ENCODE peak calls at places on chromosome 9, in eight cellular contexts. D is left lung, T is heart left ventricle, W is IMR-90, R is GM06990, H is GM12864, M is left ventricle myocardium inferior, E is fibroblast of lung. O is an unnamed sample.
A peak's percentile ranks its signal among the peaks of the same experiment; 100 is the strongest.

GRCh38 chr9:13759624-13760023 is 480.1 kb upstream of the MPDZ start:
- DNase-seq in D (no peak), T (no peak), W (no peak), R (no peak), H (no peak), M (no peak), E (no peak), O (no peak)

GRCh38 chr9:88197016-88197415 is 58.7 kb upstream of the SPATA31C2 start:
- DNase-seq in D (no peak), T (no peak), W (peak; percentile 75), R (no peak), H (no peak), M (no peak), E (peak; percentile 84), O (no peak)

GRCh38 chr9:86624616-86625015 is 270.4 kb upstream of the TUT7 start:
- DNase-seq in D (no peak), T (no peak), W (no peak), R (no peak), H (no peak), M (no peak), E (no peak), O (no peak)

GRCh38 chr9:5113523-5113922 is 71.9 kb downstream of the INSL6 start:
- DNase-seq in D (peak; percentile 54), T (peak; percentile 10), W (no peak), R (peak; percentile 9), H (no peak), M (no peak), E (no peak), O (peak; percentile 10)

GRCh38 chr9:108525214-108525613 is 330.6 kb downstream of the ACTL7B start:
- DNase-seq in D (no peak), T (no peak), W (no peak), R (no peak), H (no peak), M (no peak), E (no peak), O (no peak)

GRCh38 chr9:27117489-27118135 is 8.6 kb downstream of the TEK start:
- DNase-seq in D (no peak), T (peak; percentile 84), W (no peak), R (no peak), H (no peak), M (peak; percentile 81), E (peak; percentile 70), O (no peak)

GRCh38 chr9:2047144-2047671 is 32.1 kb downstream of the SMARCA2 start:
- DNase-seq in D (peak; percentile 61), T (no peak), W (no peak), R (no peak), H (no peak), M (no peak), E (no peak), O (no peak)

GRCh38 chr9:112570731-112571167 is 84.1 kb downstream of the KIAA1958 start:
- DNase-seq in D (no peak), T (no peak), W (no peak), R (no peak), H (no peak), M (no peak), E (no peak), O (no peak)

GRCh38 chr9:117492476-117492875 is 77.6 kb upstream of the ASTN2 start:
- DNase-seq in D (no peak), T (no peak), W (no peak), R (no peak), H (no peak), M (no peak), E (no peak), O (no peak)

GRCh38 chr9:120603010-120603409 is 23.0 kb upstream of the CDK5RAP2 start:
- DNase-seq in D (no peak), T (no peak), W (no peak), R (no peak), H (no peak), M (no peak), E (no peak), O (no peak)

GRCh38 chr9:105908069-105908468 is 213.7 kb downstream of the TMEM38B start:
- DNase-seq in D (no peak), T (no peak), W (no peak), R (no peak), H (no peak), M (no peak), E (no peak), O (no peak)

GRCh38 chr9:2157277-2158105 is 142.3 kb downstream of the SMARCA2 start:
- DNase-seq in D (peak; percentile 57), T (peak; percentile 52), W (peak; percentile 69), R (peak; percentile 56), H (peak; percentile 45), M (peak; percentile 24), E (peak; percentile 73), O (peak; percentile 19)

GRCh38 chr9:76658510-76659231 is 105.6 kb upstream of the PCA3 start:
- DNase-seq in D (peak; percentile 61), T (no peak), W (peak; percentile 76), R (peak; percentile 20), H (peak; percentile 49), M (no peak), E (peak; percentile 62), O (peak; percentile 66)

GRCh38 chr9:114696814-114697544 is 15.0 kb upstream of the TEX48 start:
- DNase-seq in D (no peak), T (no peak), W (peak; percentile 62), R (peak; percentile 77), H (peak; percentile 65), M (no peak), E (peak; percentile 67), O (peak; percentile 71)

GRCh38 chr9:123647145-123647544 is 282.8 kb downstream of the DENND1A start:
- DNase-seq in D (no peak), T (no peak), W (no peak), R (no peak), H (no peak), M (no peak), E (no peak), O (no peak)

GRCh38 chr9:106906129-106906528 is 43.2 kb downstream of the ZNF462 start:
- DNase-seq in D (no peak), T (no peak), W (no peak), R (no peak), H (no peak), M (no peak), E (no peak), O (no peak)

GRCh38 chr9:97632406-97632991 is 669 bp downstream of the TSTD2 start:
- DNase-seq in D (peak; percentile 75), T (peak; percentile 67), W (peak; percentile 84), R (no peak), H (peak; percentile 26), M (peak; percentile 39), E (peak; percentile 82), O (no peak)

GRCh38 chr9:80175286-80175906 is 603.6 kb downstream of the TLE4 start:
- DNase-seq in D (no peak), T (no peak), W (peak; percentile 64), R (no peak), H (no peak), M (no peak), E (peak; percentile 36), O (peak; percentile 38)

GRCh38 chr9:19551124-19551929 is 142.5 kb downstream of the ACER2 start:
- DNase-seq in D (no peak), T (no peak), W (peak; percentile 2), R (no peak), H (no peak), M (no peak), E (no peak), O (peak; percentile 21)
- TF ChIP-seq CTCF in D (no peak), T (peak; percentile 7), W (no peak), R (no peak), H (peak; percentile 19), M (no peak), E (no peak), O (no peak)

GRCh38 chr9:132209263-132209662 is 47.4 kb downstream of the NTNG2 start:
- DNase-seq in D (peak; percentile 71), T (no peak), W (no peak), R (no peak), H (no peak), M (no peak), E (no peak), O (no peak)

GRCh38 chr9:132211570-132211969 is 49.7 kb downstream of the NTNG2 start:
- DNase-seq in D (no peak), T (no peak), W (no peak), R (no peak), H (no peak), M (no peak), E (no peak), O (no peak)

GRCh38 chr9:132216861-132217655 is 55.2 kb downstream of the NTNG2 start:
- DNase-seq in D (peak; percentile 83), T (no peak), W (no peak), R (no peak), H (no peak), M (no peak), E (no peak), O (no peak)

GRCh38 chr9:132210472-132211145 is 48.8 kb downstream of the NTNG2 start:
- DNase-seq in D (peak; percentile 54), T (no peak), W (peak; percentile 94), R (no peak), H (no peak), M (no peak), E (peak; percentile 85), O (no peak)

DNA sequence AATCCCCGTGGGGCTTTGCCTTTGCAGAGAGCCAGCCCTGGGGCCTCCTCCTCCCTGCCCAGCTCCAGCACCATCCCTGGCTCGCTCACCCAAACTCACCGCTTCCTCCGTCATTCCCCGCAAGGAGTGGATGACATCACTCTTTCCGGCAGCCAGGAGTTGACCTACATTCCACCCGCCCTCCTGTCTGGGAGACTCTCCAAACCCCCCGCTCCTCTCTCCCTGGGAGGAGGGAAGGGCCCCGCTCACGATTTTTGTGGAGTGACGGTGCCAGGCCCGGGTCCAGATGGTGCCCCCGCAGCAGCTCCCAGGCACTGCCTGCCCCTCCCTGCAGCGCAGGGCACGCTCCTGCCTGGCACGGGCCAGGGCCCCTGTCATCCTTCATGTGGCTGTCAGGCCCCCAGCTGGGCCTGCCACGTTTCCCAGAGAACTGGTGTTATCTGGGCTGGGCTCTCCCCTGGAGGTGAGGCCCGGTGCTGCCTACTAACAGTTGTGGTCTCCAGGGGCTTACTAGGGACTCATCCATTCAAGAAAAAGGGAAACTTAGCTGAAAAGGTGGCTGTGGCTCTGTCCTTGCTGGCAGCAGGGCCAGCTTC is 52.3 kb downstream of the NTNG2 start:
- DNase-seq in D (peak; percentile 80), T (peak; percentile 89), W (peak; percentile 96), R (no peak), H (no peak), M (peak; percentile 79), E (peak; percentile 97), O (no peak)
- TF ChIP-seq CTCF in D (no peak), T (no peak), W (peak; percentile 23), R (no peak), H (no peak), M (peak; percentile 41), E (no peak), O (no peak)

DNA sequence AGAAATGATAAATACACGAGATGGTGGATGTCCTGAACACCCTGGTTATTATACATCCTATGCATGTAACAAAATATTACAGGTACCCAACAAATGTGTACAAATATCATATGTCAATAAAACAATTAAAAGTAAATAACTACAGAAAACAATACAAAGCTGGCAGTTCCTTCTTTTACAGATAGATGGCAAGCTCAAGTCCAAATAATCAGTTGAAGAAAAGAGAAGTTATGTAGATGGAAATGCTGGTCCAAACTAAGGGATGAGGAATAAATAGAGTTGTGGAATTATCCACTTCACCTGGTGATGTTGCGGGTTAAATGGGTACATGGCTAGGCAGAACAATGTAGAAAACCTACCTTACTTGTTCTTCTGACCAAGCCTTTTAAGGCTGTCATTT is 79.4 kb downstream of the PALM2AKAP2 start:
- DNase-seq in D (no peak), T (no peak), W (no peak), R (no peak), H (no peak), M (no peak), E (no peak), O (no peak)
- TF ChIP-seq CTCF in D (peak; percentile 23), T (no peak), W (peak; percentile 30), R (no peak), H (peak; percentile 28), M (peak; percentile 42), E (peak; percentile 12), O (no peak)

GRCh38 chr9:128203024-128203841 is at the start of gene DNM1:
- DNase-seq in D (peak; percentile 94), T (peak; percentile 76), W (peak; percentile 54), R (peak; percentile 76), H (no peak), M (peak; percentile 61), E (peak; percentile 45), O (peak; percentile 99)
- TF ChIP-seq CTCF in D (peak; percentile 90), T (peak; percentile 91), W (peak; percentile 98), R (no peak), H (peak; percentile 84), M (peak; percentile 95), E (peak; percentile 64), O (peak; percentile 95)

O was measured in GM20000.